ENCODE peak calls at places on chromosomes 5 and 9, in seven cellular contexts. One of them, this sample, is unnamed.

GRCh38 chr9:5630038-5630507 is 1.2 kb downstream of the RIC1 start:
- DNase-seq in lower leg skin: no peak
- DNase-seq in GM12891: no peak
- DNase-seq in activated T-helper 9 cell treated with anti-CD3 and anti-CD28 coated beads, Interleukin-2, amount 50 U/mL, for 16 hours: no peak
- DNase-seq in HFFc6: peak; percentile 47
- DNase-seq in AG08395: peak; percentile 21
- DNase-seq in A172: peak; percentile 26
- DNase-seq in this sample: peak; percentile 46

GRCh38 chr9:116705531-116705930 is 18.4 kb downstream of the TRIM32 start:
- DNase-seq in HFFc6: no peak
- DNase-seq in A172: no peak
- DNase-seq in AG08395: no peak
- DNase-seq in GM12891: no peak
- DNase-seq in activated T-helper 9 cell treated with anti-CD3 and anti-CD28 coated beads, Interleukin-2, amount 50 U/mL, for 16 hours: no peak
- DNase-seq in lower leg skin: no peak
- DNase-seq in this sample: no peak

GRCh38 chr5:167898361-167899042 is 392.9 kb upstream of the WWC1 start:
- DNase-seq in AG08395: no peak
- DNase-seq in A172: no peak
- DNase-seq in HFFc6: no peak
- DNase-seq in activated T-helper 9 cell treated with anti-CD3 and anti-CD28 coated beads, Interleukin-2, amount 50 U/mL, for 16 hours: no peak
- DNase-seq in lower leg skin: no peak
- DNase-seq in GM12891: no peak
- DNase-seq in this sample: no peak

GRCh38 chr5:14171621-14172020 is 28.5 kb downstream of the TRIO start:
- DNase-seq in AG08395: no peak
- DNase-seq in activated T-helper 9 cell treated with anti-CD3 and anti-CD28 coated beads, Interleukin-2, amount 50 U/mL, for 16 hours: no peak
- DNase-seq in HFFc6: peak; percentile 68
- DNase-seq in GM12891: no peak
- DNase-seq in lower leg skin: no peak
- DNase-seq in A172: no peak
- DNase-seq in this sample: no peak

GRCh38 chr9:82191082-82191481 is 202.5 kb downstream of the SPATA31D1 start:
- DNase-seq in GM12891: no peak
- DNase-seq in A172: no peak
- DNase-seq in activated T-helper 9 cell treated with anti-CD3 and anti-CD28 coated beads, Interleukin-2, amount 50 U/mL, for 16 hours: no peak
- DNase-seq in lower leg skin: no peak
- DNase-seq in AG08395: no peak
- DNase-seq in HFFc6: no peak
- DNase-seq in this sample: no peak

GRCh38 chr9:13627071-13627470 is 347.6 kb upstream of the MPDZ start:
- DNase-seq in HFFc6: no peak
- DNase-seq in GM12891: no peak
- DNase-seq in AG08395: no peak
- DNase-seq in activated T-helper 9 cell treated with anti-CD3 and anti-CD28 coated beads, Interleukin-2, amount 50 U/mL, for 16 hours: no peak
- DNase-seq in lower leg skin: no peak
- DNase-seq in A172: no peak
- DNase-seq in this sample: no peak

GRCh38 chr5:405421-405820 is 37.6 kb upstream of the EXOC3 start:
- DNase-seq in HFFc6: no peak
- DNase-seq in A172: no peak
- DNase-seq in AG08395: no peak
- DNase-seq in lower leg skin: peak; percentile 6
- DNase-seq in activated T-helper 9 cell treated with anti-CD3 and anti-CD28 coated beads, Interleukin-2, amount 50 U/mL, for 16 hours: no peak
- DNase-seq in GM12891: no peak
- DNase-seq in this sample: no peak

GRCh38 chr5:39076757-39077475 is 2.7 kb upstream of the RICTOR start:
- DNase-seq in lower leg skin: no peak
- DNase-seq in activated T-helper 9 cell treated with anti-CD3 and anti-CD28 coated beads, Interleukin-2, amount 50 U/mL, for 16 hours: no peak
- DNase-seq in A172: peak; percentile 54
- DNase-seq in AG08395: no peak
- DNase-seq in GM12891: no peak
- DNase-seq in HFFc6: peak; percentile 40
- DNase-seq in this sample: peak; percentile 17